ENCODE peak calls at places on chromosomes 1 and 21, in six cellular contexts. N is mesothelial cell of epicardium; H is NCI-H345; D is activated CD4-positive, alpha-beta T cell treated with anti-CD3 and anti-CD28 coated beads for 4 hours; J is epithelial cell of prostate; V is cardiac muscle cell. X is an unnamed sample.

GRCh38 chr1:179938752-179939151 is 15.9 kb upstream of the CEP350 start:
- DNase-seq in N (no peak), H (no peak), D (no peak), J (no peak), V (peak), X (no peak)

GRCh38 chr21:33828083-33828482 is 87.5 kb downstream of the ATP5PO start:
- DNase-seq in N (no peak), H (no peak), D (no peak), J (no peak), V (peak), X (no peak)

GRCh38 chr1:25562101-25562927 is 18.9 kb downstream of the LDLRAP1 start:
- DNase-seq in N (no peak), H (peak), D (peak), J (no peak), V (no peak), X (peak)

GRCh38 chr1:96842215-96842614 is 120.6 kb downstream of the PTBP2 start:
- DNase-seq in N (no peak), H (no peak), D (no peak), J (no peak), V (peak), X (no peak)

GRCh38 chr1:109199710-109200109 is 14.0 kb upstream of the SARS1 start:
- DNase-seq in N (no peak), H (no peak), D (no peak), J (no peak), V (no peak), X (no peak)

GRCh38 chr1:29325675-29326074 is 89.4 kb downstream of the PTPRU start:
- DNase-seq in N (no peak), H (no peak), D (no peak), J (no peak), V (no peak), X (no peak)

GRCh38 chr1:244231572-244232315 is 180.7 kb downstream of the ZBTB18 start:
- DNase-seq in N (no peak), H (peak), D (no peak), J (no peak), V (peak), X (no peak)

GRCh38 chr1:180923024-180923841 is 10.5 kb downstream of the KIAA1614 start:
- DNase-seq in N (no peak), H (no peak), D (no peak), J (peak), V (peak), X (no peak)

GRCh38 chr21:25639167-25639921 is at the start of gene JAM2:
- DNase-seq in N (peak), H (peak), D (peak), J (no peak), V (peak), X (peak)

GRCh38 chr21:18608226-18608625 is 204.6 kb upstream of the TMPRSS15 start:
- DNase-seq in N (no peak), H (peak), D (no peak), J (no peak), V (no peak), X (no peak)

GRCh38 chr1:205800973-205801703 is 11.9 kb downstream of the SLC41A1 start:
- DNase-seq in N (no peak), H (peak), D (no peak), J (no peak), V (no peak), X (no peak)

X was measured in breast epithelium.